ENCODE peak calls at places on chromosome 1, in four cellular contexts. L is SK-N-SH, Z is H1, C is K562. W is an unnamed sample.

GRCh38 chr1:96707023-96707422 is 14.6 kb upstream of the PTBP2 start:
- DNase-seq in L (no peak), Z (no peak), C (no peak), W (no peak)

GRCh38 chr1:230167419-230167852 is 100.4 kb downstream of the GALNT2 start:
- DNase-seq in L (peak), Z (peak), C (peak), W (peak)

GRCh38 chr1:94843846-94844245 is 23.7 kb downstream of the SLC44A3 start:
- DNase-seq in L (no peak), Z (no peak), C (no peak), W (no peak)

GRCh38 chr1:3018051-3018471 is 3.2 kb upstream of the ACTRT2 start:
- DNase-seq in L (no peak), Z (no peak), C (no peak), W (no peak)

GRCh38 chr1:208600456-208600855 is 356.3 kb upstream of the PLXNA2 start:
- DNase-seq in L (no peak), Z (no peak), C (no peak), W (no peak)

GRCh38 chr1:116754203-116754977 is at the start of gene CD2:
- DNase-seq in L (no peak), Z (no peak), C (no peak), W (no peak)

GRCh38 chr1:107196973-107197562 is 56.2 kb downstream of the NTNG1 start:
- DNase-seq in L (no peak), Z (no peak), C (peak), W (peak)

GRCh38 chr1:184289825-184290550 is 96.8 kb upstream of the C1orf21 start:
- DNase-seq in L (no peak), Z (no peak), C (peak), W (no peak)

GRCh38 chr1:9726905-9727595 is 75.5 kb downstream of the PIK3CD start:
- DNase-seq in L (no peak), Z (no peak), C (no peak), W (no peak)

GRCh38 chr1:235919127-235919796 is 52.6 kb upstream of the LYST start:
- DNase-seq in L (no peak), Z (no peak), C (no peak), W (no peak)

DNA sequence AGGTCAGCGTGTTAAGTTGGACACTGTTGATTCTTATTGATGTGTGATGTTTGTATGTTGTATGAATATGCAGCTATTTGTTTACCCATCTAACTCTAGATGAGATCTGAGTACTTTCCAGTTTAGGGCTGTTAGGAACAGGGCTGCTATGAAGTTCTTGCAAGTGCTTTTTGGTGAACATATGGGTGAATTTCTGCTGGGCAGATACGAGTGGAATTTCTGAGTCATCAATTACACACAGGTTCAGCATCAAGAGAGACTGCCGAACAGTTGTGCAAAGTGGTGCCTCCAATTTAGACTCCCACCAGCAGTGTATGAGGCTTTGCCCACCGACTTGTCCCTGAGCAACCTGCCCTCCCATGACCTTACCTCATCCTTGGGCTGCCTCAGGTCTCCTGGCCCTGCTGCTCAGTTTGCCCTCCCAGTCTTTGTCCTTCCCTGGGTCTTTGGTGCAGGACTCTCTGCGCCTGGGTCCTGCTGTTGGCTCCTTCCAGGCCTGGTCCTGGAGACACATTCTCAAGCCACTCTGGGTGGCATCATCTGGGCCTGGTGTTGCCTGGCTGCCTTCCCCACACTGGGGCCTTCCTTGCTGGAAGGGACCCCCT is 343.6 kb downstream of the PTPRU start:
- DNase-seq in L (no peak), Z (no peak), C (no peak), W (no peak)
- TF ChIP-seq TEAD4 in L (no peak), Z (no peak), C (no peak), W (no peak)

DNA sequence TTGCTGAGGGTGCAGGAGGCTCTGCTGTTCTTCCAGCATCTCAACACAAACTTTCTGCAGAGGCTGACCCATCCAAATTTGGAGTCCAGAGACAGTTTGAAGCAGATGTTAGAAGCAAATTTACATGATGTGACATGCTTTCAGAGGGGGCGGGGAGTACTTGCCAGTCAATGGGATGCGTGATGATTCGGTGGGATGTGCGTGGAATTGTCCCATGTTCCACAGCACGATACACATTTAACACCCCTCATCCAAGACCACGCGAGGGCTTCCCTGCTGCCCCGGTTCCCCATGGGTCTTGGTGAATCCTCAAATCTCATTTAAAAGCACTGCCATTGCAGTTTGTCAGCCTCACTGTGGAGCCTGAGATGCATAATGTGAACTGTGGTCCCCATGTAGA is 78.6 kb upstream of the TLR5 start:
- DNase-seq in L (no peak), Z (no peak), C (no peak), W (no peak)
- TF ChIP-seq TEAD4 in L (no peak), Z (no peak), C (no peak), W (no peak)

GRCh38 chr1:61692155-61692783 is 32.7 kb downstream of the TM2D1 start:
- DNase-seq in L (no peak), Z (no peak), C (no peak), W (no peak)
- TF ChIP-seq TEAD4 in L (no peak), Z (no peak), C (no peak), W (no peak)

DNA sequence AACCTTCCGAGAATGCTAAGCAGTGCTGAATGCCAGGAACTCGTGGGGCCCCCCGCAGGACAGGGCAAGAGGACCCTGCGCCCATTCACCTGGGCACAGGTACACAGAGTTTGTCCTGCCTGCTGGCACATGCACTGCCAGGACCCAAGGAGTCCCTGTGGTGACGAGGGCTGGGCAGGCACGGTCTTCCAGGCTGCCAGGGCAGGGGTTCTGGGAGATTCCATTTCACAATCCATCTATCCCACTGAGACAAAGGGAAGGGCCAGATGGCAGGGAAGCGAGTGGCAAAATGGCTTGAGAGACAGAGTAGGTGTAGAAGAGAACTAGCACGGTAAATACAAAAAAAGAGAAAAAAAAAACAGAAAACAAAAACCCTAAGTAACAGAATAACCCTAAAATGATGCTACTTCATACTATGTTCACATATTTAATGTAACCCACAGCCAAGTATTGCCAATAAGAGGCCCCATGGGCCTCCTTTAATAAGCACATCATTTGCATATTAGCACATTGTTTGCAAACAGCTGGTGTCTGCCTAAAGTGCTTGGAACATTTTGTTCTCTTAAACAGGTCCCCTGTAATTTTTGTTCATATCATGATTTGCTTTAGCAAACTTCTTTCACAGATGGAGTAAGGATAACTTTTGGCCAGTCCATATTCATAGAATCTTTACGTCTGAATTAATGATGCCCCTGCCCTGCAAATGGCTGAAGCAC is 83.8 kb downstream of the STUM start:
- DNase-seq in L (no peak), Z (no peak), C (no peak), W (no peak)
- TF ChIP-seq TEAD4 in L (no peak), Z (no peak), C (no peak), W (no peak)

GRCh38 chr1:21139601-21140000 is 37.1 kb downstream of the EIF4G3 start:
- DNase-seq in L (peak), Z (no peak), C (peak), W (no peak)
- TF ChIP-seq TEAD4 in L (no peak), Z (no peak), C (no peak), W (no peak)

W was measured in WTC11.